ENCODE peak calls at places on chromosomes 6 and 20, in eight cellular contexts. P, L, T, Z, W, G, V and N are unnamed samples.
A peak's percentile ranks its signal among the peaks of the same experiment; 100 is the strongest.

GRCh38 chr6:99458319-99458718 is 33.2 kb upstream of the PNISR start:
- DNase-seq in Z (no peak), G (no peak), W (no peak), T (no peak), L (peak; percentile 3), V (no peak), P (no peak), N (no peak)

GRCh38 chr20:57262244-57263126 is 4.0 kb downstream of the BMP7 start:
- DNase-seq in P (no peak), G (no peak), Z (no peak), T (no peak), V (no peak), W (no peak), L (no peak), N (no peak)

GRCh38 chr20:14986026-14986655 is 648.7 kb upstream of the FLRT3 start:
- DNase-seq in W (no peak), V (no peak), Z (no peak), G (no peak), L (no peak), P (no peak), T (no peak), N (no peak)

GRCh38 chr20:36579996-36580545 is 6.7 kb downstream of the TGIF2 start:
- DNase-seq in V (no peak), L (no peak), W (no peak), Z (no peak), G (no peak), P (no peak), T (no peak), N (no peak)

GRCh38 chr20:646107-646867 is 6.7 kb downstream of the SRXN1 start:
- DNase-seq in Z (no peak), W (no peak), T (no peak), V (no peak), P (no peak), G (no peak), L (no peak), N (no peak)

GRCh38 chr6:20605581-20605980 is 71.3 kb downstream of the CDKAL1 start:
- DNase-seq in T (no peak), G (no peak), Z (no peak), W (no peak), V (no peak), P (no peak), L (no peak), N (no peak)

GRCh38 chr20:37295595-37295994 is 6.1 kb downstream of the MANBAL start:
- DNase-seq in P (peak; percentile 56), W (no peak), V (no peak), T (peak; percentile 76), G (no peak), L (no peak), Z (no peak), N (no peak)

GRCh38 chr6:31399589-31400466 is 3.6 kb upstream of the MICA start:
- DNase-seq in T (no peak), L (peak; percentile 77), G (peak; percentile 64), Z (no peak), V (peak; percentile 40), P (no peak), W (peak; percentile 80), N (peak; percentile 76)

GRCh38 chr6:12987783-12988182 is 271.2 kb downstream of the PHACTR1 start:
- DNase-seq in G (no peak), W (no peak), V (no peak), T (no peak), Z (no peak), P (no peak), L (no peak), N (no peak)

GRCh38 chr20:23049933-23050838 is 714 bp upstream of the THBD start:
- DNase-seq in Z (no peak), G (no peak), T (no peak), W (peak; percentile 46), L (no peak), V (no peak), P (no peak), N (no peak)

GRCh38 chr6:85321926-85322325 is 128.0 kb upstream of the NT5E start:
- DNase-seq in V (no peak), P (no peak), W (no peak), Z (no peak), T (no peak), G (no peak), L (no peak), N (no peak)

GRCh38 chr20:42204261-42204660 is 586.1 kb upstream of the CHD6 start:
- DNase-seq in V (no peak), T (peak; percentile 10), L (no peak), P (no peak), W (no peak), G (no peak), Z (no peak), N (no peak)

GRCh38 chr6:148837941-148838340 is 91.1 kb downstream of the UST start:
- DNase-seq in Z (no peak), W (no peak), V (no peak), L (no peak), P (no peak), G (no peak), T (no peak), N (no peak)

GRCh38 chr6:83258517-83258916 is 65.4 kb downstream of the RWDD2A start:
- DNase-seq in Z (no peak), V (no peak), W (no peak), T (no peak), G (no peak), L (no peak), P (no peak), N (no peak)

GRCh38 chr6:130000526-130001228 is 17.7 kb upstream of the L3MBTL3 start:
- DNase-seq in W (no peak), L (no peak), G (no peak), P (no peak), Z (no peak), T (no peak), V (no peak), N (no peak)

GRCh38 chr6:72946766-72947165 is 278.5 kb downstream of the KHDC1L start:
- DNase-seq in P (no peak), G (no peak), V (no peak), Z (no peak), W (no peak), T (no peak), L (no peak), N (no peak)

GRCh38 chr20:13017883-13018535 is 9.2 kb downstream of the SPTLC3 start:
- DNase-seq in L (no peak), G (no peak), Z (no peak), P (no peak), V (no peak), W (no peak), T (no peak), N (no peak)

GRCh38 chr6:136784910-136785746 is 7.1 kb downstream of the MAP3K5 start:
- DNase-seq in V (no peak), W (peak; percentile 26), L (peak; percentile 36), P (no peak), Z (no peak), T (no peak), G (peak; percentile 29), N (no peak)